ENCODE peak calls at places on chromosome X, in eight cellular contexts. Q is stimulated activated CD4-positive, alpha-beta T cell treated with anti-CD3 and anti-CD28 coated beads, Interleukin-12 subunit alpha, Interleukin-12 subunit beta, amount 100 ng/mL, for 24 hours; U is CD4-positive, alpha-beta T cell; L is left colon; R is AG08395; Y is astrocyte of the hippocampus; B is GM03348; Z is COR-L47. M is an unnamed sample.

GRCh38 chrX:114038358-114038757 is 545.5 kb upstream of the HTR2C start:
- DNase-seq in Q (no peak), U (no peak), L (no peak), R (no peak), Y (no peak), B (no peak), Z (no peak), M (no peak)

GRCh38 chrX:72126539-72127140 is 5.1 kb downstream of the RTL5 start:
- DNase-seq in Q (peak), U (peak), L (peak), R (peak), Y (peak), B (peak), Z (peak), M (peak)

GRCh38 chrX:20947411-20947912 is 426.8 kb upstream of the CNKSR2 start:
- DNase-seq in Q (no peak), U (no peak), L (no peak), R (no peak), Y (no peak), B (no peak), Z (no peak), M (no peak)

GRCh38 chrX:123833387-123833786 is 26.5 kb upstream of the XIAP start:
- DNase-seq in Q (peak), U (peak), L (peak), R (peak), Y (peak), B (peak), Z (peak), M (peak)

GRCh38 chrX:15194136-15194535 is 75.7 kb downstream of the ASB9 start:
- DNase-seq in Q (no peak), U (no peak), L (no peak), R (no peak), Y (no peak), B (no peak), Z (no peak), M (no peak)

GRCh38 chrX:108134724-108135123 is 43.1 kb downstream of the ATG4A start:
- DNase-seq in Q (no peak), U (no peak), L (no peak), R (no peak), Y (no peak), B (no peak), Z (no peak), M (no peak)

GRCh38 chrX:110851780-110852179 is 56.2 kb upstream of the CHRDL1 start:
- DNase-seq in Q (no peak), U (no peak), L (no peak), R (peak), Y (peak), B (peak), Z (no peak), M (no peak)

GRCh38 chrX:44876767-44877166 is 3.8 kb downstream of the KDM6A start:
- DNase-seq in Q (no peak), U (no peak), L (no peak), R (no peak), Y (no peak), B (no peak), Z (no peak), M (no peak)

GRCh38 chrX:149003863-149004660 is 501.0 kb downstream of the IDS start:
- DNase-seq in Q (no peak), U (no peak), L (no peak), R (peak), Y (peak), B (peak), Z (no peak), M (no peak)

GRCh38 chrX:150683536-150684146 is 9.6 kb upstream of the MTMR1 start:
- DNase-seq in Q (no peak), U (no peak), L (no peak), R (peak), Y (peak), B (peak), Z (no peak), M (no peak)

GRCh38 chrX:57445046-57445445 is 146.8 kb upstream of the ZXDB start:
- DNase-seq in Q (no peak), U (no peak), L (no peak), R (no peak), Y (no peak), B (no peak), Z (no peak), M (no peak)

GRCh38 chrX:12971282-12972003 is 3.5 kb upstream of the TMSB4X start:
- DNase-seq in Q (no peak), U (peak), L (peak), R (no peak), Y (no peak), B (no peak), Z (no peak), M (no peak)

GRCh38 chrX:118928126-118928525 is 46.3 kb upstream of the LONRF3 start:
- DNase-seq in Q (no peak), U (no peak), L (no peak), R (no peak), Y (peak), B (no peak), Z (no peak), M (no peak)

GRCh38 chrX:123731987-123732678 is 719 bp downstream of the THOC2 start:
- DNase-seq in Q (no peak), U (no peak), L (peak), R (peak), Y (peak), B (peak), Z (peak), M (no peak)

GRCh38 chrX:150062292-150063137 is 124.2 kb upstream of the EOLA2 start:
- DNase-seq in Q (no peak), U (no peak), L (peak), R (peak), Y (peak), B (peak), Z (no peak), M (no peak)

GRCh38 chrX:113384628-113385027 is 544.0 kb upstream of the AMOT start:
- DNase-seq in Q (no peak), U (no peak), L (no peak), R (peak), Y (peak), B (peak), Z (no peak), M (no peak)

GRCh38 chrX:131841496-131842410 is 181.3 kb upstream of the STK26 start:
- DNase-seq in Q (no peak), U (peak), L (peak), R (peak), Y (peak), B (peak), Z (peak), M (no peak)

GRCh38 chrX:29299689-29300088 is 712.4 kb downstream of the IL1RAPL1 start:
- DNase-seq in Q (no peak), U (no peak), L (no peak), R (no peak), Y (no peak), B (no peak), Z (no peak), M (no peak)

GRCh38 chrX:140712413-140713173 is 3.0 kb downstream of the LINC00632 start:
- DNase-seq in Q (no peak), U (no peak), L (peak), R (peak), Y (peak), B (peak), Z (no peak), M (no peak)

GRCh38 chrX:37986893-37987292 is 19.5 kb upstream of the SYTL5 start:
- DNase-seq in Q (no peak), U (no peak), L (no peak), R (peak), Y (peak), B (peak), Z (no peak), M (no peak)

GRCh38 chrX:119008122-119008744 is 33.8 kb downstream of the LONRF3 start:
- DNase-seq in Q (peak), U (peak), L (peak), R (peak), Y (peak), B (peak), Z (peak), M (no peak)

GRCh38 chrX:127457161-127457560 is 595.0 kb downstream of the ACTRT1 start:
- DNase-seq in Q (no peak), U (no peak), L (no peak), R (no peak), Y (no peak), B (no peak), Z (no peak), M (no peak)

GRCh38 chrX:103918050-103918449 is 44.4 kb upstream of the TMSB15B start:
- DNase-seq in Q (peak), U (peak), L (peak), R (peak), Y (peak), B (peak), Z (peak), M (peak)

GRCh38 chrX:69065451-69065850 is 99.8 kb downstream of the PJA1 start:
- DNase-seq in Q (no peak), U (no peak), L (no peak), R (peak), Y (peak), B (no peak), Z (no peak), M (no peak)

M was measured in NCI-H1436 treated with DMSO at 0.1 percent for 48 hours.